ENCODE peak calls at places on chromosomes 5 and 9, in four cellular contexts. C is right lobe of liver; S is ascending aorta; O is CD4-positive, CD25-positive, alpha-beta regulatory T cell. N is an unnamed sample.
A peak's percentile ranks its signal among the peaks of the same experiment; 100 is the strongest.

GRCh38 chr9:109856785-109857184 is 76.8 kb downstream of the PALM2AKAP2 start:
- DNase-seq in C (no peak), S (peak; percentile 70), O (no peak), N (no peak)

GRCh38 chr9:5388026-5388806 is 48.5 kb upstream of the RLN1 start:
- DNase-seq in C (no peak), S (no peak), O (no peak), N (no peak)

GRCh38 chr5:14594378-14595074 is 12.9 kb downstream of the OTULINL start:
- DNase-seq in C (no peak), S (no peak), O (peak; percentile 33), N (no peak)

GRCh38 chr5:107553063-107553676 is 117.6 kb downstream of the EFNA5 start:
- DNase-seq in C (no peak), S (no peak), O (no peak), N (no peak)

GRCh38 chr5:135457424-135458071 is 5.4 kb upstream of the TIFAB start:
- DNase-seq in C (peak; percentile 74), S (no peak), O (peak; percentile 60), N (peak; percentile 43)

GRCh38 chr5:125199968-125200841 is 453.8 kb upstream of the ZNF608 start:
- DNase-seq in C (no peak), S (no peak), O (no peak), N (peak; percentile 3)

GRCh38 chr5:177301503-177302165 is 1.9 kb downstream of the RAB24 start:
- DNase-seq in C (peak; percentile 92), S (no peak), O (no peak), N (no peak)

GRCh38 chr5:73519531-73520283 is 21.5 kb downstream of the BTF3 start:
- DNase-seq in C (no peak), S (peak; percentile 85), O (peak; percentile 90), N (peak; percentile 53)

GRCh38 chr5:150130493-150130922 is 25.1 kb downstream of the PDGFRB start:
- DNase-seq in C (peak; percentile 53), S (no peak), O (no peak), N (no peak)

GRCh38 chr9:33161589-33162132 is 5.5 kb downstream of the B4GALT1 start:
- DNase-seq in C (no peak), S (no peak), O (no peak), N (no peak)
- H3K4me3 ChIP-seq in C (peak overlapping the region; percentile 95), S (peak overlapping the region; percentile 42), O (peak overlapping the region; percentile 34), N (peak overlapping the region; percentile 40)

GRCh38 chr5:43491325-43491724 is 7.7 kb upstream of the TMEM267 start:
- DNase-seq in C (no peak), S (no peak), O (no peak), N (no peak)
- H3K36me3 ChIP-seq in C (no peaks in the 10 kb centered on the region), S (no peaks in the 10 kb centered on the region), O (peaks cover 3% of the 10 kb centered on the region), N (no peaks in the 10 kb centered on the region)

DNA sequence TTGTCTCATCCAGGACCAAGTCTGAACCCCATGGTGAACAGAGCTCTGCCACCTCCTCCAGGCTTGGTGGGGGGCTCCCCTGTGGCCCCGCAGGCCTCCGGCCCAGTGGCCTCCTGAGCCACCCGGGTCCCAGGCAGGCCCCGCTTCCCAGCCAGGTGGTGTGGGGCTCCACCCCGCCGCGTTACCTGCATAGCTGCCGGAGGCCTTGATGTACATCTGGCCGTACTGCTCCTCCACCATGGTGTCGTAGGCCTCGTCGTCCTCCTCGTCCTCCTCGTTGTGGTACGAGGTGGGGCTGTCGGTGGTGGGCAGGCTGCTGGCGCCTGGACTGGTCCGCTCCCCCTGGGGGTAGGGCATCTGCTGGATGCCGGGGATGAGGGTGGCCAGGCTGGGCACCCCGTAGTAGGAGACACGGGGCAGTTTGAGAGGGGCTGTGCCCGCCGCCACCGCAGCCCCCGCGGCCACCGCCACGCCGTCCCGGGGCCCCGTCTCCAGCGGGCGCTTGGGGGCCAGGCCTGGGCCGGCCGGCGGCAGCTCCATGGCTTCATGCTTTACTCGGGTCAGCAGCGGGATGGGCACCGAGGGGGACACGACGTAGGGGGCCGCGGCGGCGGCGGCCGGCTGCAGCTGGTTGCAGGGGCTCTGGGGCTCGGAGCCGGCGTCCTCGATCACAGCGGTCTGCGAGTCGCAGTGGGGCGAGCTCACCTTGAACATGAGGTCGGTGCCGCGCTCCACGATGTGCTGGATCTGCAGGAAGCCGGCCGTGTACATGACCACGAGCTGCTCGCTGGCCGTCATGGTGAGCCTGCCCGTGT is 45.4 kb downstream of the NACC2 start:
- DNase-seq in C (no peak), S (no peak), O (no peak), N (no peak)
- H3K4me3 ChIP-seq in C (no peak overlapping the region), S (no peak overlapping the region), O (no peak overlapping the region), N (no peak overlapping the region)

GRCh38 chr5:146490089-146490843 is 25.7 kb downstream of the GPR151 start:
- DNase-seq in C (no peak), S (no peak), O (no peak), N (no peak)

GRCh38 chr5:146482775-146483174 is 33.2 kb downstream of the GPR151 start:
- DNase-seq in C (no peak), S (no peak), O (no peak), N (no peak)

GRCh38 chr5:146484714-146485391 is 31.1 kb downstream of the GPR151 start:
- DNase-seq in C (no peak), S (no peak), O (no peak), N (no peak)
- H3K36me3 ChIP-seq in C (peaks cover 42% of the 10 kb centered on the region), S (peaks cover 10% of the 10 kb centered on the region), O (peaks cover 56% of the 10 kb centered on the region), N (peaks cover 6% of the 10 kb centered on the region)